ENCODE peak calls at places on chromosomes 5 and 9, in seven cellular contexts. M, L, T, B, S, C and P are unnamed samples.

GRCh38 chr5:149205625-149206523 is 64.6 kb downstream of the ABLIM3 start:
- DNase-seq in C (no peak), B (no peak), M (peak; percentile 89), T (peak; percentile 31), S (peak; percentile 93), L (peak; percentile 29), P (peak; percentile 73)

GRCh38 chr5:60355181-60355580 is 344.8 kb downstream of the DEPDC1B start:
- DNase-seq in B (no peak), T (no peak), S (no peak), C (no peak), L (no peak), M (no peak), P (no peak)

GRCh38 chr5:52783226-52783959 is 4.3 kb upstream of the ITGA1 start:
- DNase-seq in M (peak; percentile 25), S (no peak), L (no peak), B (no peak), T (peak; percentile 93), C (no peak), P (peak; percentile 85)

GRCh38 chr9:124036578-124036977 is 25.0 kb downstream of the LHX2 start:
- DNase-seq in B (no peak), C (no peak), L (no peak), M (no peak), T (no peak), S (no peak), P (no peak)

GRCh38 chr5:24163091-24163490 is 481.7 kb downstream of the CDH10 start:
- DNase-seq in M (peak; percentile 12), L (no peak), T (peak; percentile 85), S (no peak), B (no peak), C (no peak), P (peak; percentile 66)

GRCh38 chr9:128550770-128551651 is 1.4 kb upstream of the SPTAN1 start:
- DNase-seq in S (peak; percentile 24), M (peak; percentile 68), T (no peak), C (peak; percentile 45), L (peak; percentile 45), B (no peak), P (no peak)

GRCh38 chr9:4796988-4797956 is 4.5 kb downstream of the RCL1 start:
- DNase-seq in L (no peak), B (no peak), C (peak; percentile 15), M (peak; percentile 32), S (peak; percentile 43), T (peak; percentile 62), P (peak; percentile 52)

GRCh38 chr9:90112791-90113190 is 508.0 kb downstream of the GADD45G start:
- DNase-seq in S (peak; percentile 5), C (no peak), L (no peak), M (peak; percentile 53), B (no peak), T (peak; percentile 14), P (no peak)

GRCh38 chr5:76455531-76456132 is 52.5 kb downstream of the IQGAP2 start:
- DNase-seq in C (no peak), L (no peak), T (no peak), M (peak; percentile 11), B (no peak), S (no peak), P (no peak)

GRCh38 chr5:160357861-160358411 is 12.5 kb downstream of the C1QTNF2 start:
- DNase-seq in L (peak; percentile 34), B (no peak), M (no peak), T (no peak), C (no peak), S (no peak), P (no peak)

GRCh38 chr5:128770907-128771306 is 194.4 kb upstream of the SLC27A6 start:
- DNase-seq in C (no peak), T (no peak), S (no peak), M (no peak), B (no peak), L (no peak), P (no peak)

GRCh38 chr5:95440825-95441224 is 49.7 kb downstream of the FAM81B start:
- DNase-seq in C (no peak), T (peak; percentile 14), L (no peak), B (no peak), M (no peak), S (no peak), P (no peak)

GRCh38 chr5:82674718-82675117 is 396.6 kb upstream of the RPS23 start:
- DNase-seq in B (no peak), M (no peak), L (no peak), S (no peak), C (no peak), T (no peak), P (no peak)

GRCh38 chr9:6829027-6829426 is 71.3 kb downstream of the KDM4C start:
- DNase-seq in S (peak; percentile 19), B (no peak), L (no peak), T (peak; percentile 71), M (no peak), C (no peak), P (no peak)

GRCh38 chr5:89270901-89271300 is 387.9 kb upstream of the MEF2C start:
- DNase-seq in S (no peak), C (no peak), T (no peak), B (no peak), L (no peak), M (no peak), P (no peak)

GRCh38 chr5:75584641-75585040 is 26.6 kb upstream of the ANKDD1B start:
- DNase-seq in B (no peak), M (no peak), C (no peak), L (no peak), S (no peak), T (peak; percentile 17), P (peak; percentile 9)

GRCh38 chr5:35198096-35198495 is 32.2 kb downstream of the PRLR start:
- DNase-seq in C (peak; percentile 15), S (peak; percentile 37), M (peak; percentile 60), L (peak; percentile 49), B (no peak), T (no peak), P (peak; percentile 93)

GRCh38 chr5:15877905-15878304 is 301.7 kb downstream of the MARCHF11 start:
- DNase-seq in L (no peak), M (no peak), B (no peak), S (no peak), T (no peak), C (no peak), P (no peak)

DNA sequence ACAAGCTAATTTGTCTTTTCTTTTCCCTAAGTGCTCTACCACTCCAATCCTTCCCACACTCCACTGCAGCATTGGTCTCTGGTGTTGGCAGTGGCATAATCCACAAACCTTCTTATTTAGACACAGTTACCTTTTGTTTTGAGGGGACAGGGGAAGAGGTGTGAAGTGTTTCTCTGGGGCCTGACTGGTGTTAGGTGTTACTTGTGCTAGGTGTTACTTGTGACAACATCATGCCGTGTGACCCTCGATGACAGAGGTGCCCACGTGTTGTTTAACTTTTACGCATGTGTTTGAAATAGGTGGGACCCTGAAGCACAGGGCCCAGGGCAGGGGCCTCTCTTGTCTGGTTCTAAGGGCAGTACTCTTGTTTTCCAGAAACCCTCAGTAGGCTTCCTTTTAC is 70.5 kb upstream of the SPRY4 start:
- DNase-seq in B (no peak), M (peak; percentile 31), S (no peak), L (no peak), C (no peak), T (no peak), P (no peak)
- TF ChIP-seq CTCF in B (no peak), M (no peak), S (no peak), L (no peak), C (no peak), T (no peak), P (no peak)

GRCh38 chr5:109695005-109695926 is 5.5 kb downstream of the MAN2A1 start:
- DNase-seq in T (no peak), M (no peak), B (no peak), C (no peak), L (no peak), S (no peak), P (no peak)
- TF ChIP-seq CTCF in T (no peak), M (no peak), B (no peak), C (no peak), L (no peak), S (no peak), P (no peak)

GRCh38 chr5:122836947-122837346 is 8.5 kb upstream of the SNX24 start:
- DNase-seq in S (no peak), M (no peak), L (no peak), T (no peak), C (no peak), B (no peak), P (no peak)

GRCh38 chr5:122831984-122832383 is 13.4 kb upstream of the SNX24 start:
- DNase-seq in L (no peak), S (no peak), M (no peak), T (no peak), C (no peak), B (no peak), P (no peak)

GRCh38 chr5:122839731-122840130 is 5.7 kb upstream of the SNX24 start:
- DNase-seq in B (no peak), L (no peak), S (peak; percentile 34), M (no peak), C (no peak), T (no peak), P (no peak)

GRCh38 chr5:122835681-122836080 is 9.7 kb upstream of the SNX24 start:
- DNase-seq in S (no peak), B (no peak), C (no peak), T (no peak), M (no peak), L (no peak), P (no peak)
- TF ChIP-seq CTCF in S (no peak), B (no peak), C (no peak), T (no peak), M (no peak), L (no peak), P (no peak)

GRCh38 chr5:156815988-156816599 is 34.0 kb upstream of the PPP1R2B start:
- DNase-seq in B (no peak), T (peak; percentile 9), M (peak; percentile 5), L (no peak), C (peak; percentile 23), S (peak; percentile 42), P (peak; percentile 8)
- TF ChIP-seq CTCF in B (peak; percentile 13), T (peak; percentile 25), M (peak; percentile 54), L (peak; percentile 59), C (peak; percentile 31), S (peak; percentile 65), P (peak; percentile 69)

GRCh38 chr9:12989669-12990068 is 214.8 kb downstream of the LURAP1L start:
- DNase-seq in C (no peak), L (no peak), B (no peak), M (no peak), T (no peak), S (no peak), P (no peak)

GRCh38 chr9:12993432-12993831 is 218.6 kb downstream of the LURAP1L start:
- DNase-seq in C (no peak), L (no peak), T (no peak), S (peak; percentile 36), B (no peak), M (no peak), P (no peak)

DNA sequence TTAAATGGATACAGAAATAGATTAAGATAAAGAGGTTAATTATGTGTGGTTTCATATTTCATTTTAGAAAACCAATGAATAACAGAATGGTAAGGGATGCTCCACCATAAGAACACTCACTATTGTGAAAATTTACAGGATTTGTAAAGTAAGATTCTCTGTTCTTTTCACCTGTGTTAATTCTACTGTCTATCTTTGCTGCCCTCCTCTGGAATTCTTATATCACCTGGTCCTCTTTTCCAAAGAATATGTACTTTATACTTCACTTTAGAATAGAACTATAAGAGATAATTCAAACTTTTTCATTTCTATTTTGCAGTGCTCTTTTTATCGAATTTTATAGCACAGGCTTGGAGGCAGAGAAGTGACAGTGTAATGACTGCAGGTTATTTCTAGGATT is 213.4 kb downstream of the LURAP1L start:
- DNase-seq in B (no peak), C (no peak), M (no peak), S (no peak), T (no peak), L (no peak), P (no peak)
- TF ChIP-seq CTCF in B (no peak), C (no peak), M (no peak), S (no peak), T (no peak), L (peak; percentile 27), P (peak; percentile 15)

GRCh38 chr9:33447404-33448158 is at the start of gene AQP3:
- DNase-seq in C (peak; percentile 82), L (peak; percentile 66), B (peak; percentile 37), S (no peak), M (peak; percentile 49), T (peak; percentile 54), P (no peak)
- TF ChIP-seq CTCF in C (no peak), L (peak; percentile 56), B (no peak), S (peak; percentile 39), M (peak; percentile 14), T (no peak), P (no peak)